ENCODE peak calls at places on chromosomes 5 and 9, in seven cellular contexts. H, P, R, S, G, V and F are unnamed samples.

GRCh38 chr9:127507751-127508648 is 56.7 kb downstream of the LRSAM1 start:
- DNase-seq in H (no peak), P (no peak), R (no peak), S (no peak), G (no peak), V (no peak), F (no peak)

GRCh38 chr5:12292610-12293204 is 388.5 kb upstream of the CTNND2 start:
- DNase-seq in H (no peak), P (no peak), R (no peak), S (no peak), G (peak), V (no peak), F (no peak)

GRCh38 chr9:80407220-80407619 is 835.5 kb downstream of the TLE4 start:
- DNase-seq in H (no peak), P (no peak), R (no peak), S (no peak), G (no peak), V (no peak), F (no peak)

GRCh38 chr9:20319641-20320337 is 302.5 kb downstream of the MLLT3 start:
- DNase-seq in H (peak), P (no peak), R (peak), S (no peak), G (peak), V (no peak), F (peak)

GRCh38 chr9:16516887-16517286 is 353.6 kb downstream of the BNC2 start:
- DNase-seq in H (peak), P (no peak), R (no peak), S (no peak), G (no peak), V (no peak), F (no peak)

GRCh38 chr5:177473461-177473991 is at the start of gene DBN1:
- DNase-seq in H (peak), P (peak), R (peak), S (no peak), G (no peak), V (peak), F (no peak)

GRCh38 chr5:150078802-150079654 is 7.3 kb downstream of the CSF1R start:
- DNase-seq in H (no peak), P (no peak), R (no peak), S (no peak), G (no peak), V (no peak), F (no peak)

GRCh38 chr5:88824141-88824540 is 58.8 kb downstream of the MEF2C start:
- DNase-seq in H (no peak), P (no peak), R (no peak), S (peak), G (no peak), V (no peak), F (no peak)